ENCODE peak calls at places on chromosomes 11 and 22, in ten cellular contexts. One of them, this sample, is unnamed. For H3K4me1, the result is how much of the 10 kb centered on the place peaks cover.

GRCh38 chr22:29394931-29395581 is 6.7 kb upstream of the AP1B1 start:
- DNase-seq in astrocyte: peak
- DNase-seq in body of pancreas: peak
- DNase-seq in thyroid gland: peak
- DNase-seq in SJSA1: peak
- DNase-seq in SK-N-SH: peak
- DNase-seq in spleen: peak
- DNase-seq in CD4-positive, CD25-positive, alpha-beta regulatory T cell: peak
- DNase-seq in adipocyte: peak
- DNase-seq in CD4-positive, alpha-beta memory T cell: peak
- DNase-seq in this sample: peak

GRCh38 chr11:58058276-58059010 is 27.7 kb downstream of the OR6Q1 start:
- DNase-seq in astrocyte: no peak
- DNase-seq in body of pancreas: peak
- DNase-seq in thyroid gland: peak
- DNase-seq in SJSA1: no peak
- DNase-seq in SK-N-SH: no peak
- DNase-seq in spleen: no peak
- DNase-seq in CD4-positive, CD25-positive, alpha-beta regulatory T cell: no peak
- DNase-seq in adipocyte: no peak
- DNase-seq in CD4-positive, alpha-beta memory T cell: no peak
- DNase-seq in this sample: peak

GRCh38 chr11:33674035-33674814 is 26.4 kb downstream of the C11orf91 start:
- DNase-seq in astrocyte: peak
- DNase-seq in body of pancreas: no peak
- DNase-seq in thyroid gland: no peak
- DNase-seq in SJSA1: peak
- DNase-seq in SK-N-SH: no peak
- DNase-seq in spleen: no peak
- DNase-seq in CD4-positive, CD25-positive, alpha-beta regulatory T cell: no peak
- DNase-seq in adipocyte: peak
- DNase-seq in CD4-positive, alpha-beta memory T cell: no peak
- DNase-seq in this sample: no peak

GRCh38 chr11:31824791-31825452 is 13.8 kb upstream of the PAX6 start:
- DNase-seq in astrocyte: peak
- DNase-seq in body of pancreas: no peak
- DNase-seq in thyroid gland: no peak
- DNase-seq in SJSA1: no peak
- DNase-seq in SK-N-SH: peak
- DNase-seq in spleen: no peak
- DNase-seq in CD4-positive, CD25-positive, alpha-beta regulatory T cell: no peak
- DNase-seq in adipocyte: no peak
- DNase-seq in CD4-positive, alpha-beta memory T cell: no peak
- DNase-seq in this sample: no peak

GRCh38 chr11:103326070-103326794 is 217.0 kb downstream of the DYNC2H1 start:
- DNase-seq in astrocyte: peak
- DNase-seq in body of pancreas: peak
- DNase-seq in thyroid gland: peak
- DNase-seq in SJSA1: no peak
- DNase-seq in SK-N-SH: peak
- DNase-seq in spleen: peak
- DNase-seq in CD4-positive, CD25-positive, alpha-beta regulatory T cell: no peak
- DNase-seq in adipocyte: peak
- DNase-seq in CD4-positive, alpha-beta memory T cell: peak
- DNase-seq in this sample: peak

GRCh38 chr22:26534166-26534855 is 22.0 kb upstream of the TFIP11 start:
- DNase-seq in astrocyte: no peak
- DNase-seq in body of pancreas: no peak
- DNase-seq in thyroid gland: no peak
- DNase-seq in SJSA1: no peak
- DNase-seq in SK-N-SH: no peak
- DNase-seq in spleen: no peak
- DNase-seq in CD4-positive, CD25-positive, alpha-beta regulatory T cell: no peak
- DNase-seq in adipocyte: no peak
- DNase-seq in CD4-positive, alpha-beta memory T cell: no peak
- DNase-seq in this sample: no peak

GRCh38 chr11:88666364-88666763 is 328.8 kb upstream of the CTSC start:
- DNase-seq in astrocyte: no peak
- DNase-seq in body of pancreas: no peak
- DNase-seq in thyroid gland: no peak
- DNase-seq in SJSA1: no peak
- DNase-seq in SK-N-SH: no peak
- DNase-seq in spleen: no peak
- DNase-seq in CD4-positive, CD25-positive, alpha-beta regulatory T cell: no peak
- DNase-seq in adipocyte: no peak
- DNase-seq in CD4-positive, alpha-beta memory T cell: no peak
- DNase-seq in this sample: no peak

GRCh38 chr11:96075532-96075959 is 151.6 kb upstream of the MTMR2 start:
- DNase-seq in astrocyte: peak
- DNase-seq in body of pancreas: no peak
- DNase-seq in thyroid gland: no peak
- DNase-seq in SJSA1: no peak
- DNase-seq in SK-N-SH: no peak
- DNase-seq in spleen: no peak
- DNase-seq in CD4-positive, CD25-positive, alpha-beta regulatory T cell: no peak
- DNase-seq in adipocyte: no peak
- DNase-seq in CD4-positive, alpha-beta memory T cell: no peak
- DNase-seq in this sample: no peak

GRCh38 chr11:73218106-73218829 is at the start of gene P2RY2:
- DNase-seq in astrocyte: peak
- DNase-seq in body of pancreas: peak
- DNase-seq in thyroid gland: peak
- DNase-seq in SJSA1: no peak
- DNase-seq in SK-N-SH: peak
- DNase-seq in spleen: peak
- DNase-seq in CD4-positive, CD25-positive, alpha-beta regulatory T cell: no peak
- DNase-seq in adipocyte: peak
- DNase-seq in CD4-positive, alpha-beta memory T cell: no peak
- DNase-seq in this sample: peak

GRCh38 chr22:29733362-29734322 is 13.8 kb downstream of the CABP7 start:
- DNase-seq in astrocyte: no peak
- DNase-seq in body of pancreas: peak
- DNase-seq in thyroid gland: peak
- DNase-seq in SJSA1: no peak
- DNase-seq in SK-N-SH: peak
- DNase-seq in spleen: no peak
- DNase-seq in CD4-positive, CD25-positive, alpha-beta regulatory T cell: no peak
- DNase-seq in adipocyte: no peak
- DNase-seq in CD4-positive, alpha-beta memory T cell: peak
- DNase-seq in this sample: peak

GRCh38 chr22:36475341-36475740 is 6.1 kb downstream of the TXN2 start:
- DNase-seq in astrocyte: no peak
- DNase-seq in body of pancreas: no peak
- DNase-seq in thyroid gland: no peak
- DNase-seq in SJSA1: no peak
- DNase-seq in SK-N-SH: no peak
- DNase-seq in spleen: no peak
- DNase-seq in CD4-positive, CD25-positive, alpha-beta regulatory T cell: no peak
- DNase-seq in adipocyte: no peak
- DNase-seq in CD4-positive, alpha-beta memory T cell: no peak
- DNase-seq in this sample: no peak

GRCh38 chr11:95453616-95454118 is 222.7 kb upstream of the SESN3 start:
- DNase-seq in astrocyte: peak
- DNase-seq in body of pancreas: peak
- DNase-seq in thyroid gland: peak
- DNase-seq in SJSA1: no peak
- DNase-seq in SK-N-SH: no peak
- DNase-seq in spleen: no peak
- DNase-seq in CD4-positive, CD25-positive, alpha-beta regulatory T cell: no peak
- DNase-seq in adipocyte: no peak
- DNase-seq in CD4-positive, alpha-beta memory T cell: no peak
- DNase-seq in this sample: peak

GRCh38 chr22:24402460-24403192 is 24.8 kb upstream of the ADORA2A start:
- DNase-seq in astrocyte: peak
- DNase-seq in body of pancreas: peak
- DNase-seq in thyroid gland: peak
- DNase-seq in SJSA1: peak
- DNase-seq in SK-N-SH: peak
- DNase-seq in spleen: no peak
- DNase-seq in CD4-positive, CD25-positive, alpha-beta regulatory T cell: no peak
- DNase-seq in adipocyte: peak
- DNase-seq in CD4-positive, alpha-beta memory T cell: no peak
- DNase-seq in this sample: peak

GRCh38 chr11:44564653-44565007 is 833 bp upstream of the CD82 start:
- DNase-seq in astrocyte: peak
- DNase-seq in body of pancreas: peak
- DNase-seq in thyroid gland: peak
- DNase-seq in SJSA1: peak
- DNase-seq in SK-N-SH: no peak
- DNase-seq in spleen: peak
- DNase-seq in CD4-positive, CD25-positive, alpha-beta regulatory T cell: no peak
- DNase-seq in adipocyte: peak
- DNase-seq in CD4-positive, alpha-beta memory T cell: no peak
- DNase-seq in this sample: no peak

GRCh38 chr11:68495330-68495729 is 34.8 kb downstream of the PPP6R3 start:
- DNase-seq in astrocyte: no peak
- DNase-seq in body of pancreas: no peak
- DNase-seq in thyroid gland: no peak
- DNase-seq in SJSA1: no peak
- DNase-seq in SK-N-SH: no peak
- DNase-seq in spleen: no peak
- DNase-seq in CD4-positive, CD25-positive, alpha-beta regulatory T cell: no peak
- DNase-seq in adipocyte: no peak
- DNase-seq in CD4-positive, alpha-beta memory T cell: no peak
- DNase-seq in this sample: no peak

GRCh38 chr11:96394773-96395172 is 5.0 kb downstream of the JRKL start:
- DNase-seq in astrocyte: no peak
- DNase-seq in body of pancreas: no peak
- DNase-seq in thyroid gland: no peak
- DNase-seq in SJSA1: no peak
- DNase-seq in SK-N-SH: no peak
- DNase-seq in spleen: no peak
- DNase-seq in CD4-positive, CD25-positive, alpha-beta regulatory T cell: no peak
- DNase-seq in adipocyte: no peak
- DNase-seq in CD4-positive, alpha-beta memory T cell: no peak
- DNase-seq in this sample: no peak

DNA sequence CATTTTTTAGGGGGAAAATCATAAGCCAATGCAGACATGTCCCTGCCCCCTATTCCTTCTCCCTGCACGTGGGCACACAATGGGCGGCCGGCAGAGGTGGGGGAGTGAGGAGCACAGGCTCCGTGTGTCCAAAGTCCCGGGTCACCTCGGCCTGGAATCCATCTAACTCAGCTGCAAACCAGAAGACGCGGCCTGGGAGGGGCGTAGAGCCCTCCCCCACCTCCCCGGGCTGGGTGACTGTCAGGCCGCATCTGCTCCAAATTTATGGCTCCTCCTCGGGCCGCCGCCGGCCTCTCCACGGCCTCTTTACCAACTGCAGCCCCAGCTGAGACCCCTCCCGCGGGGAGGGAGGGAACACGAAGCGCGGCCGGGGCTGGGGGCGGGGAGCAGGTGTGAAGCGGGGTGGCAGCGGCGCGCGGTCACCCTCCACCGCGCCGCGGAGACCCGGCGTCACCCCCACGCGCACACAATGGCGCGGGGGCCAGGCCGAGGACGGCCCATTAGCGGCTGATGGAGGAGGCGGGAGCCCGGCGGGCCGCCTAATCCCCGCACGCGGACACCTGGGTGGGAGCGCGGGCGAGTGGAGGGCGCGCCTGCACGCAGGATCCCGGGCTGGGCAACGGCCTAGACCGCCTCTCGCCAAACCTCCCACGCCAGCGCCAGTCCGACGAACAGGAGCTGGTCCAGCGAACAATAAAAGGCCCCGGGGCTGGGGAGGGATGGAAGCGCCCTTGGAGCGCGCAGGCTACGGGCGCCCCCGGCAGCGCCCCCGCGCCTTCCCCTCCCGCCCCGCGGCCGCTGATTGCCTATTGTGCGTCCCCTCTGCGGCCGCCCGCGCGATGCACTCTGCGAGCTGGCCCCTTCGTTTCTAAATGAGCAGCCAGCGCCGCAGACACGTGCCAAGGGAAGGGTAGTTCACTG is 25.9 kb upstream of the ROBO3 start:
- DNase-seq in astrocyte: no peak
- DNase-seq in body of pancreas: no peak
- DNase-seq in thyroid gland: peak
- DNase-seq in SJSA1: no peak
- DNase-seq in SK-N-SH: peak
- DNase-seq in spleen: peak
- DNase-seq in CD4-positive, CD25-positive, alpha-beta regulatory T cell: no peak
- DNase-seq in adipocyte: peak
- DNase-seq in CD4-positive, alpha-beta memory T cell: no peak
- DNase-seq in this sample: no peak
- H3K4me3 ChIP-seq in astrocyte: peak
- H3K4me3 ChIP-seq in body of pancreas: no peak
- H3K4me3 ChIP-seq in thyroid gland: peak
- H3K4me3 ChIP-seq in SJSA1: no peak
- H3K4me3 ChIP-seq in SK-N-SH: no peak
- H3K4me3 ChIP-seq in spleen: peak
- H3K4me3 ChIP-seq in CD4-positive, CD25-positive, alpha-beta regulatory T cell: no peak
- H3K4me3 ChIP-seq in adipocyte: peak
- H3K4me3 ChIP-seq in CD4-positive, alpha-beta memory T cell: no peak
- H3K4me3 ChIP-seq in this sample: peak

DNA sequence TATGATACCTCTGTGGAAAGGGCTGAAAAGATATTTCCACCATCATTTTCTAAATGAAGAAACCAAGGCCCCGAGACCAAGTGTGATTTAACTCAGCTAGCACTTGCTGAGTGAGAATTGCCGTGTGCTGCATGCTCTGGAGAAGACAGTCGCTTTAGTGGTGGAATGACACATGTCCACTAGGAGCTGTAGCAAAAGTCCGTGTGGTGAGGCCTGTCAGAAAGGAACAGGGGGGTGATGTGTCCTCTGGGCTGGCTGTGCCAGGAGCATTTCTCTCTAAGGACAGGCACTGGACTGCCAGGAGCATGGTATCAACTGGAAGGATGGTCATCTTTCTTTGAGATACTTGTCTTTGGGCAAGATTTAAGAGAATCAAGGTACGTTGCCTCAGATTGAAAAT is 72.8 kb downstream of the ATXN10 start:
- DNase-seq in astrocyte: no peak
- DNase-seq in body of pancreas: no peak
- DNase-seq in thyroid gland: no peak
- DNase-seq in SJSA1: no peak
- DNase-seq in SK-N-SH: no peak
- DNase-seq in spleen: no peak
- DNase-seq in CD4-positive, CD25-positive, alpha-beta regulatory T cell: no peak
- DNase-seq in adipocyte: no peak
- DNase-seq in CD4-positive, alpha-beta memory T cell: no peak
- DNase-seq in this sample: no peak
- H3K4me1 ChIP-seq in astrocyte: under half
- H3K4me1 ChIP-seq in body of pancreas: under half
- H3K4me1 ChIP-seq in thyroid gland: under half
- H3K4me1 ChIP-seq in SJSA1: under half
- H3K4me1 ChIP-seq in SK-N-SH: under half
- H3K4me1 ChIP-seq in spleen: under half
- H3K4me1 ChIP-seq in CD4-positive, CD25-positive, alpha-beta regulatory T cell: under half
- H3K4me1 ChIP-seq in adipocyte: under half
- H3K4me1 ChIP-seq in CD4-positive, alpha-beta memory T cell: under half
- H3K4me1 ChIP-seq in this sample: under half

GRCh38 chr11:93330446-93330984 is at the start of gene DEUP1:
- DNase-seq in astrocyte: peak
- DNase-seq in body of pancreas: peak
- DNase-seq in thyroid gland: peak
- DNase-seq in SJSA1: no peak
- DNase-seq in SK-N-SH: peak
- DNase-seq in spleen: peak
- DNase-seq in CD4-positive, CD25-positive, alpha-beta regulatory T cell: no peak
- DNase-seq in adipocyte: peak
- DNase-seq in CD4-positive, alpha-beta memory T cell: no peak
- DNase-seq in this sample: peak
- H3K4me3 ChIP-seq in astrocyte: peak
- H3K4me3 ChIP-seq in body of pancreas: no peak
- H3K4me3 ChIP-seq in thyroid gland: peak
- H3K4me3 ChIP-seq in SJSA1: no peak
- H3K4me3 ChIP-seq in SK-N-SH: no peak
- H3K4me3 ChIP-seq in spleen: peak
- H3K4me3 ChIP-seq in CD4-positive, CD25-positive, alpha-beta regulatory T cell: no peak
- H3K4me3 ChIP-seq in adipocyte: peak
- H3K4me3 ChIP-seq in CD4-positive, alpha-beta memory T cell: no peak
- H3K4me3 ChIP-seq in this sample: peak

GRCh38 chr11:19365743-19366410 is 125.1 kb upstream of the E2F8 start:
- DNase-seq in astrocyte: no peak
- DNase-seq in body of pancreas: no peak
- DNase-seq in thyroid gland: no peak
- DNase-seq in SJSA1: no peak
- DNase-seq in SK-N-SH: no peak
- DNase-seq in spleen: no peak
- DNase-seq in CD4-positive, CD25-positive, alpha-beta regulatory T cell: no peak
- DNase-seq in adipocyte: no peak
- DNase-seq in CD4-positive, alpha-beta memory T cell: no peak
- DNase-seq in this sample: no peak
- H3K4me1 ChIP-seq in astrocyte: under half
- H3K4me1 ChIP-seq in body of pancreas: under half
- H3K4me1 ChIP-seq in thyroid gland: half or more
- H3K4me1 ChIP-seq in SJSA1: under half
- H3K4me1 ChIP-seq in SK-N-SH: under half
- H3K4me1 ChIP-seq in spleen: under half
- H3K4me1 ChIP-seq in CD4-positive, CD25-positive, alpha-beta regulatory T cell: under half
- H3K4me1 ChIP-seq in adipocyte: half or more
- H3K4me1 ChIP-seq in CD4-positive, alpha-beta memory T cell: under half
- H3K4me1 ChIP-seq in this sample: under half

This sample was measured in heart right ventricle.